ENCODE peak calls at places on chromosome 9, in six cellular contexts. I is neuronal stem cell, B is anterior cingulate cortex, N is choroid plexus epithelial cell, F is GM13976, D is cardiac fibroblast. Y is an unnamed sample.

GRCh38 chr9:120890415-120891254 is 13.6 kb upstream of the PHF19 start:
- DNase-seq in I (no peak), B (no peak), N (no peak), F (no peak), D (no peak), Y (no peak)

GRCh38 chr9:272251-273213 is 57.9 kb downstream of the DOCK8 start:
- DNase-seq in I (no peak), B (no peak), N (no peak), F (peak), D (no peak), Y (no peak)

GRCh38 chr9:93013856-93014582 is 44.5 kb upstream of the SUSD3 start:
- DNase-seq in I (no peak), B (no peak), N (peak), F (no peak), D (no peak), Y (no peak)

GRCh38 chr9:80842976-80843506 is 846.3 kb downstream of the TLE1 start:
- DNase-seq in I (no peak), B (no peak), N (no peak), F (no peak), D (no peak), Y (no peak)

GRCh38 chr9:32716955-32717354 is 66.4 kb upstream of the TMEM215 start:
- DNase-seq in I (no peak), B (no peak), N (no peak), F (no peak), D (no peak), Y (no peak)

GRCh38 chr9:113879906-113880305 is 3.8 kb downstream of the ZNF618 start:
- DNase-seq in I (no peak), B (no peak), N (peak), F (no peak), D (peak), Y (peak)

GRCh38 chr9:124258765-124259272 is 1.1 kb downstream of the NEK6 start:
- DNase-seq in I (no peak), B (no peak), N (no peak), F (no peak), D (no peak), Y (peak)

GRCh38 chr9:14321517-14322125 is 7.7 kb upstream of the NFIB start:
- DNase-seq in I (no peak), B (no peak), N (peak), F (no peak), D (peak), Y (no peak)

GRCh38 chr9:135169709-135170226 is 82.3 kb downstream of the OLFM1 start:
- DNase-seq in I (no peak), B (no peak), N (no peak), F (no peak), D (no peak), Y (no peak)

GRCh38 chr9:3868012-3868411 is 342.2 kb upstream of the RFX3 start:
- DNase-seq in I (no peak), B (no peak), N (no peak), F (peak), D (no peak), Y (no peak)

GRCh38 chr9:129557192-129558036 is 63.5 kb downstream of the C9orf50 start:
- DNase-seq in I (peak), B (no peak), N (peak), F (no peak), D (no peak), Y (no peak)

GRCh38 chr9:72038408-72038807 is 22.0 kb downstream of the C9orf57 start:
- DNase-seq in I (no peak), B (no peak), N (no peak), F (no peak), D (no peak), Y (peak)

GRCh38 chr9:33105939-33106338 is 29.5 kb upstream of the SMU1 start:
- DNase-seq in I (no peak), B (no peak), N (no peak), F (no peak), D (no peak), Y (no peak)

GRCh38 chr9:6215562-6215961 is at the start of gene IL33:
- DNase-seq in I (no peak), B (no peak), N (peak), F (no peak), D (peak), Y (peak)

GRCh38 chr9:92242115-92242778 is 51.2 kb downstream of the IARS1 start:
- DNase-seq in I (no peak), B (no peak), N (peak), F (no peak), D (peak), Y (peak)

GRCh38 chr9:72816666-72817065 is 136.2 kb downstream of the ALDH1A1 start:
- DNase-seq in I (no peak), B (no peak), N (no peak), F (no peak), D (no peak), Y (no peak)

Y was measured in dermis blood vessel endothelial cell.